ENCODE peak calls at places on chromosomes 7 and 10, in six cellular contexts. K is colonic mucosa; Q is iPS DF 6.9; L is IMR-90; P is CD8-positive, alpha-beta T cell; G is OCI-LY7. C is an unnamed sample.

GRCh38 chr10:125014984-125015944 is 73.3 kb downstream of the ZRANB1 start:
- DNase-seq in K (no peak), Q (no peak), L (no peak), P (peak; percentile 37), G (no peak), C (no peak)

GRCh38 chr7:1859266-1860035 is 189.4 kb downstream of the ELFN1 start:
- DNase-seq in K (no peak), Q (no peak), L (no peak), P (no peak), G (no peak), C (peak; percentile 41)

GRCh38 chr7:104980969-104981670 is 32.9 kb upstream of the KMT2E start:
- DNase-seq in K (no peak), Q (peak; percentile 13), L (peak; percentile 71), P (no peak), G (peak; percentile 84), C (no peak)

GRCh38 chr10:25952857-25953256 is 18.8 kb downstream of the MYO3A start:
- DNase-seq in K (no peak), Q (no peak), L (no peak), P (no peak), G (no peak), C (no peak)

GRCh38 chr7:13981070-13981469 is 8.4 kb downstream of the ETV1 start:
- DNase-seq in K (peak; percentile 71), Q (no peak), L (peak; percentile 98), P (no peak), G (no peak), C (no peak)

GRCh38 chr7:71851776-71852548 is 560.2 kb downstream of the CALN1 start:
- DNase-seq in K (no peak), Q (no peak), L (no peak), P (no peak), G (no peak), C (no peak)

GRCh38 chr7:29299986-29300609 is 105.5 kb downstream of the CHN2 start:
- DNase-seq in K (no peak), Q (no peak), L (no peak), P (no peak), G (no peak), C (no peak)

GRCh38 chr7:149495785-149496641 is 1.6 kb downstream of the ZNF746 start:
- DNase-seq in K (peak; percentile 63), Q (no peak), L (peak; percentile 85), P (no peak), G (no peak), C (no peak)

GRCh38 chr10:86262671-86263165 is 103.9 kb downstream of the GRID1 start:
- DNase-seq in K (no peak), Q (no peak), L (no peak), P (no peak), G (no peak), C (peak; percentile 7)

GRCh38 chr10:117004238-117004626 is 755 bp downstream of the SHTN1 start:
- DNase-seq in K (no peak), Q (no peak), L (peak; percentile 2), P (no peak), G (no peak), C (no peak)

GRCh38 chr7:77837966-77838365 is 39.4 kb downstream of the PHTF2 start:
- DNase-seq in K (no peak), Q (no peak), L (no peak), P (no peak), G (no peak), C (no peak)

DNA sequence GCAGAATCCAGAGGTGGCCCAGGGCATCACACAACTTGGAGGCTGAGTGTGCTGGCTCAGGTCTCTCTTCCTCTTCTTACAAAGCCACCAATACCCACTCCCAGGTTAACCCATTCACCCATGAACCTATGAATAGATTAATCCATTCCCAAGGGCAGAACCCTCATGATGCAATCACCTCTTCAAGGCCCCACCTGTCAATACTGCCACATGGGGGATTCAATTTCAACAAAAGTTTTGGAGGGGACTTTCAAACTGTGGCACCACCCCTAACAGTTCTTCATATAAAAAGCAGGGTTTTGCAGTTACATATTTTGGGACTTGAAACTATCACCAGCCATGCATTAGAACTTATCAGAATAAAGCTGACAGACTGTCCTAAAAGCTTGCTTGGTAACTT is 193.6 kb upstream of the RNF32 start:
- DNase-seq in K (no peak), Q (no peak), L (no peak), P (no peak), G (no peak), C (no peak)
- H3K9me3 ChIP-seq in K (no peaks in the 10 kb centered on the region), Q (no peaks in the 10 kb centered on the region), L (peaks cover 12% of the 10 kb centered on the region), P (no peaks in the 10 kb centered on the region), G (no peaks in the 10 kb centered on the region), C (no peaks in the 10 kb centered on the region)

DNA sequence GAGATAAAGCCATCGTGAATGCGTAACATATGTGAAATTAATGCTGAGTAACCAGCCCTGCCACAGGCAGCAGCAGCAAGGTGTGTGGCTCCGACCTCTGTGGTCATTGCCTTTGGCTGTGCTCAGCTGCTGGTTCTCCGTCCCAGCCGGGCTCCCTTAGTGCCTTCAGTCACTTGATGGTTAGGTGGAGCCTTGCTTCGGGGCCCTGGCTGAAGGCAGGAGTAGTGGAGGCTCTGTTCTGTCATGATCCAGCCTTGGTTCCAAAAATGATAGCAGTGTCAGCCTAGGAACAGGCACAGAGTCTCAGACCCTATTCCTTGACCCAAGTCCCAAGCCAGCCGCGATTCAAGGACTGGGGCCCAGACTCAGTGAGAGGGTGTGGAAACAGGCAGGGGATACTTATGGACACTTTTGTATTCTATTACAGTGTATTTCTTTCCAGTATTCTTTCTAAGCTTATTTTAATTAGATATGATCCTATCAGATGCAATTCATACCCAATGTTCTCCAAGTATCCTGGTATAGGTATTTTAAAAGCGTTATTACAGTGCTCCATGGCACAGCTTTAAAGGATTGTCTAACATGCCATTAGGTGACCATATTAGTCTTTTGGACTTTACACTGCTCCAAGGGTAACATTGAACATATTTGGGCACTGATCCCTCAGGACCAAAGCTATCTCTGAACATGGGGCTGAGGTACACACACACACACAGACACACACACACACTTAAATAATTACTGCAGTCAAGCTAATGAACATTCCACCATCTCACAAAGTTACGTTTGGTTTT is 9.0 kb downstream of the SCART1 start:
- DNase-seq in K (no peak), Q (no peak), L (no peak), P (no peak), G (no peak), C (no peak)
- H3K9me3 ChIP-seq in K (no peaks in the 10 kb centered on the region), Q (peaks cover 29% of the 10 kb centered on the region), L (no peaks in the 10 kb centered on the region), P (no peaks in the 10 kb centered on the region), G (no peaks in the 10 kb centered on the region), C (no peaks in the 10 kb centered on the region)

GRCh38 chr7:57443567-57443966 is 6.4 kb upstream of the ZNF716 start:
- DNase-seq in K (no peak), Q (no peak), L (no peak), P (no peak), G (no peak), C (no peak)
- H3K9me3 ChIP-seq in K (no peaks in the 10 kb centered on the region), Q (peaks cover 9% of the 10 kb centered on the region), L (peaks cover 18% of the 10 kb centered on the region), P (no peaks in the 10 kb centered on the region), G (no peaks in the 10 kb centered on the region), C (no peaks in the 10 kb centered on the region)

DNA sequence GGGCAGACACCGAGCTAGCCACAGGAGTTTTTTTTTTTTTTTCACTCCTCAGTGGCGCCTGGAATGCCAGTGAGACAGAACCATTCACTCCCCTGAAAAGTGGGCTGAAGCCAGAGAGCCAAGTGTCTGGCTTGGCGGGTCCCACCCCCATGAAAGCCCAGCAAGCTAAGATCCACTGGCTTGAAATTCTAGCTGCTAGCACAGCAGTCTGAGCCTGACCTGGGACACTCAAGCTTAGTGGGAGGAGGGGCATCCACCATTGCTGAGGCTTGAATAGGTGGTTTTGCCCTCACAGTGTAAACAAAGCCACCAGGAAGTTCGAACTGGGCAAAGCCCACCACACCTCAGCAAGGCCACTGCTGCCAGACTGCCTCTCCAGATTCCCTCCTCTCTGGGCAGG is 144.5 kb downstream of the LRMDA start:
- DNase-seq in K (no peak), Q (no peak), L (no peak), P (no peak), G (no peak), C (no peak)
- H3K9me3 ChIP-seq in K (peaks cover 6% of the 10 kb centered on the region), Q (no peaks in the 10 kb centered on the region), L (peaks cover 3% of the 10 kb centered on the region), P (no peaks in the 10 kb centered on the region), G (peaks cover 6% of the 10 kb centered on the region), C (peaks cover 4% of the 10 kb centered on the region)

DNA sequence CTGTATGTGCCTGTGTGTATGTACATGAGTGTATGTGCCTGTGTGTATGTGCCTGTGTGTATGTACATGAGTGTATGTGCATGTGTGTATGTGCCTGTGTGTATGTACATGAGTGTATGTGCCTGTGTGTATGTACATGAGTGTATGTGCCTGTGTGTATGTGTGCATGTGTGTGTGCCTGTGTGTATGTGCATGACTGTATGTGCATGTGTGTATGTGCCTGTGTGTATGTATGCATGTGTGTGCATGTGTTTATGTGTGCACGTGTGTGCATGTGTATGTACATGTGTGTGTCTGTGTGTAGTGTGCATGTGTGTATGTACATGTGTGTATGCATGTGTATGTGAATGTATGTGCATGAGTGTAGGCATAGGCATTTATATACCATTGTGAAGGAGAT is 274.8 kb downstream of the ADARB2 start:
- DNase-seq in K (no peak), Q (no peak), L (no peak), P (no peak), G (no peak), C (no peak)
- H3K9me3 ChIP-seq in K (no peaks in the 10 kb centered on the region), Q (no peaks in the 10 kb centered on the region), L (peaks cover 36% of the 10 kb centered on the region), P (no peaks in the 10 kb centered on the region), G (no peaks in the 10 kb centered on the region), C (no peaks in the 10 kb centered on the region)

GRCh38 chr7:155631155-155631554 is 13.3 kb upstream of the RBM33 start:
- DNase-seq in K (no peak), Q (no peak), L (no peak), P (no peak), G (no peak), C (no peak)
- H3K9me3 ChIP-seq in K (no peaks in the 10 kb centered on the region), Q (no peaks in the 10 kb centered on the region), L (peaks cover 6% of the 10 kb centered on the region), P (no peaks in the 10 kb centered on the region), G (peaks cover 10% of the 10 kb centered on the region), C (no peaks in the 10 kb centered on the region)

DNA sequence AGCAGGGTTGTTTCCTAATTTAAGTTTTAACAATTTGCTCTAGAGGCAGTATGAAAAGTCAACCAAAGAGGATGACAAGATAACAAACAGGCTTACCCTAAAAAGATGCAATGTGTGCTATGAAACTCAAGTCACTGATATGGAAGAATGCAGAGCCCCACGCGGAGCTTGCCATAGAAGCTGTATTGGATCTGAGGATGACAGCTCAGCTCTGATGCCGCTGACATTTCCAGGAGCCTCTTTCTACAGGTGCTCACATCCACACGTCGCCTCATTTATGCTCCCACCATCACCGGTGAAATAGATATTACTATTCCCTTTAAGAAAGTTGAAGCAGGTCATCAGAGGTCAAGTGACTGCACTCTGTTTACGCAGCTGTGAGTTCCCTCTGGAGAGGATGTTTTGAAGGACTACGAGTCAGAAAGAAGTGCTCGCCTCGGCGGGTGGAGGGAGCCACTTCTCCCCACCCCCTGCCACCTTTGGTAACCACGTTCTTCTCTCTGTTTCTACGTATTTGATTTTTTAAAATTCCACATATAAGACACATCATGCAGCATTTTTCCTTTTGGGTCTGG is 275.4 kb downstream of the GLRX3 start:
- DNase-seq in K (no peak), Q (no peak), L (no peak), P (no peak), G (no peak), C (no peak)
- H3K9me3 ChIP-seq in K (no peaks in the 10 kb centered on the region), Q (peaks cover 22% of the 10 kb centered on the region), L (peaks cover 37% of the 10 kb centered on the region), P (no peaks in the 10 kb centered on the region), G (no peaks in the 10 kb centered on the region), C (no peaks in the 10 kb centered on the region)

C was measured in RWPE2.